ENCODE peak calls at places on chromosomes 4 and X, in eight cellular contexts. F is A549, J is endothelial cell of umbilical vein, P is HCT116, W is GM12878, I is H1, E is K562, D is HepG2. U is an unnamed sample.

GRCh38 chrX:7201481-7201880 is 53.5 kb upstream of the PUDP start:
- DNase-seq in D (no peak), P (no peak), W (no peak), J (no peak), F (no peak), I (no peak), E (no peak), U (no peak)

GRCh38 chr4:173503330-173504180 is 26.5 kb downstream of the HAND2 start:
- DNase-seq in P (no peak), W (no peak), J (no peak), D (no peak), F (no peak), I (no peak), E (no peak), U (no peak)

GRCh38 chr4:67549123-67549522 is 3.8 kb upstream of the CENPC start:
- DNase-seq in W (no peak), F (peak), P (no peak), D (peak), E (peak), I (no peak), J (peak), U (peak)

GRCh38 chrX:41116948-41117347 is 31.7 kb downstream of the USP9X start:
- DNase-seq in E (peak), I (no peak), P (no peak), J (no peak), F (no peak), W (peak), D (no peak), U (no peak)

GRCh38 chr4:57070461-57070860 is 39.7 kb downstream of the IGFBP7 start:
- DNase-seq in D (no peak), I (no peak), E (no peak), J (no peak), W (no peak), P (no peak), F (no peak), U (no peak)

GRCh38 chr4:73853718-73854473 is 800 bp downstream of the PF4V1 start:
- DNase-seq in E (no peak), P (no peak), I (no peak), F (no peak), J (no peak), D (no peak), W (no peak), U (no peak)

GRCh38 chr4:130722370-130722769 is 1626.4 kb downstream of the C4orf33 start:
- DNase-seq in P (no peak), J (no peak), D (no peak), W (no peak), I (no peak), F (peak), E (no peak), U (peak)

GRCh38 chrX:155841232-155841631 is 39.9 kb upstream of the VAMP7 start:
- DNase-seq in D (no peak), F (no peak), E (peak), J (no peak), I (no peak), W (no peak), P (no peak), U (peak)

GRCh38 chrX:24259544-24260240 is 54.2 kb downstream of the SUPT20HL2 start:
- DNase-seq in J (peak), W (no peak), E (peak), P (peak), F (peak), D (peak), I (no peak), U (peak)

GRCh38 chr4:82913305-82913704 is 12.8 kb downstream of the THAP9 start:
- DNase-seq in F (no peak), D (no peak), P (no peak), E (no peak), J (no peak), I (no peak), W (no peak), U (no peak)

GRCh38 chrX:10603612-10604011 is 16.8 kb downstream of the MID1 start:
- DNase-seq in I (no peak), E (no peak), J (no peak), W (no peak), D (no peak), F (no peak), P (no peak), U (no peak)

GRCh38 chr4:184536881-184537248 is 62.5 kb upstream of the IRF2 start:
- DNase-seq in F (no peak), P (no peak), D (no peak), W (no peak), J (no peak), I (no peak), E (peak), U (no peak)

GRCh38 chr4:154916068-154916467 is 135.0 kb downstream of the RBM46 start:
- DNase-seq in D (no peak), F (no peak), P (no peak), I (no peak), E (no peak), J (no peak), W (no peak), U (no peak)

GRCh38 chr4:67122029-67122428 is 423.3 kb downstream of the CENPC start:
- DNase-seq in D (peak), J (peak), E (peak), P (no peak), I (no peak), W (no peak), F (peak), U (peak)

GRCh38 chrX:152638443-152638904 is 779 bp downstream of the GABRQ start:
- DNase-seq in J (no peak), D (no peak), E (no peak), I (peak), F (no peak), P (no peak), W (no peak), U (no peak)

GRCh38 chr4:47203593-47203992 is 172.2 kb downstream of the GABRB1 start:
- DNase-seq in J (no peak), D (no peak), I (no peak), E (no peak), F (no peak), W (no peak), P (no peak), U (no peak)

GRCh38 chrX:112642349-112642748 is 37.4 kb downstream of the LHFPL1 start:
- DNase-seq in E (peak), W (no peak), F (peak), J (peak), P (peak), I (peak), D (peak), U (peak)

DNA sequence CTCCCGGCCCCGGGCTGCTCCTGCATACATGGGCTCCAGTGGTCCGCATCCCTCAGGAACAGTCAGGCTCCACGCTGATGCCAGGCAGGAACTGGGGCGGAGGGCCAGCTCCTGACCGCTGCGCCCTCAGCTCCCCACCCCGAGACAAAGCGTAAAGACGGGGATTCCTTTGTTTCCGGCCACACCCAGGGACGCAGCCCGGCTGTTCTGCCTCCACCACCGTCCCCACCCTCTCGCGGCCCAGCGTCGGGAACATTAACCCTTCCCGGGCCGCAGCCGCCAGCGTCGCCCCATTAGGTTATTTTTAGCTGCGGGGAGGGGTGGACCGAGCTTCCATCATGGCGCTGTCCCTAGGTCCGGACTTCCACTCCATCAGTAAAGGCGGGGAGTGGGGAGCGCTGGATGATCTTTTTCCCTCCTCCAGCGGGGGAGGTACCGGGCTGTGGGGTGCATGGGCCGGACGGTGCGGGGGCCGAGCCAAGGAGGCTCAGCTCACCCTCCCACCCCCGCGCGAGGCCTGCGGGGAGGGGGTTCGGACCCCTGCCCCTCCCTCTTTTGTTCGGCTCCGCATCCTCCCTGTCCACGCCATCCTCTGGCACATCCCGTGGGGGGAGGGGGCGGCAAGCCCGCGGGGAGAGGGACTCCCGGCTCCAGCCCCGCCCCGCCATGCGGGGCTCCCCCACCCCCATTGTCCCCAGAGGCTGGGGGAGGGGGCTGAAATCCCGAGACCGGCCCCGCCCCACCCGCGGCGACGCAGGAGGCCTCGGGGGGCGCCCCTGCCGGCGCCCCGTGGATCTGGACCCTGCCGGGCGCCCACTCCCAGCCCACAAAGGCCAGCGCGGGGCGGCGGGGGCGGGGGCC is 5.3 kb downstream of the CRMP1 start:
- DNase-seq in P (no peak), I (peak), W (no peak), F (no peak), D (no peak), J (no peak), E (no peak), U (no peak)
- TF ChIP-seq MAX in P (no peak), I (peak), W (no peak), F (no peak), D (no peak), J (no peak), E (no peak), U (no peak)

DNA sequence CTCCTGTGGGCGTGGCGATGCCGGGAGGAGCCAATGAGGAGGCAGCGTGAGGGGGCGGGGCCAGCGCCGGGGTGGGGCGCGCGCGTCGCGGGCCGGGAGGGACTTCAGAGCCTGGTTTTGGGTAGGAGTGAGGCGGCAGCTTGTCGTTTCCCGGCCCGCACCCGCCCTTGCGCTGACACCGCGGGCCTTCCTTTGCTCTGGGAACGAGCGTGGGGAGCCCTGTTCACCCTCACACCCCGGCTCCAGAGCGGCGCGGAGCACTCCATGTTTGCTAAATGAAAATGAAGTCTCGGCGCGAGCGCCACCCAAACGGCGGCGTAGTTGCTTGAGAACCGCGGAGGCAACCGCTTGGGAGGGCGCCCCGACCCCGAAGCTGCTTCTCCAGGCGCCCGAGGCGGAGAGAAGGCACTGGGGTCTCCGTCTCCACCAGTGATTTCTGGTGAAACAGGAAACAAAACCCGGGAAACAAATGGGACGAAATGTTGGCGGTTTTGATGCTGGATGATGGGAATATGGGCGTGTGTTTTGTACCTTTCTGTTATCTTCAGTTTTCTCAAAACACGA is 497 bp upstream of the GRPEL1 start:
- DNase-seq in F (no peak), I (peak), J (no peak), P (no peak), D (no peak), W (no peak), E (no peak), U (no peak)
- TF ChIP-seq POLR2A in F (peak), I (no peak), J (peak), P (peak), D (no peak), W (peak), E (peak), U (no peak)

DNA sequence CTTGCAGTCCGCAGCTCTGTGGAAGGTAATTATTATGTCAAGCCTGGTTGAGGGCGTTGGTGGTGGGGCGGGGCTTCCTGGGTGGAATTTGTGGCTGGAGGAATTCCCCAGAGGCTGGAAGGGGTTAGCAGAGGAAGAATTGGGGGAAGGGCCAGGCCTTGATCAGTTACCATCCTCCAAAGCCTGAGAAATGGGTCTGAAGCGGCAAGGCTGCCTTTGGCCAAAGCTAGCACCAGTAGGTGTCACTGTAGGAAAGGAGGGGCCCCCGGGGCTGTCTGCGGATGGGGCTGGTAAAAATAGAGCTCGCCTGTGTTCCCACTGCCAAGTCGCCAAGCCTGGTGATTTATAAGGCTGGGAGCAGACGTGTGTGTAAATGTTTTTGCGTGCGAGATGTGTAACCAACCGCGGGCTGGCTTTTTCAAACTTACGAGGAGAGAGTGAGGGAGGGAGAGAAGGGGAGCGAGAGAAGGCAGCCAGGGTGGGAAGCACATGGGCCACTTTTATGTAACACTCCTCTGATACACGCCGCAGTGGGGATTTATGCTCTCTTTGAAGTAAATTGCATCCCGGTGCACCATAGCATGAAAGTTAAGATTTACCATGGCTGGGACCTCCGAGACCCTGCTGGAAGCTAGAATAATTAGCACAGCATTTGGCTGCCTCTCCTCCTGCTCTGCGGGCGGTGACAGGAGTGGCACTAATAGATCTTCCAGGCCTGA is 366.9 kb downstream of the BCOR start:
- DNase-seq in D (peak), J (peak), W (no peak), E (peak), F (peak), I (peak), P (no peak), U (peak)
- TF ChIP-seq MAX in D (no peak), J (no peak), W (no peak), E (no peak), F (peak), I (peak), P (no peak), U (no peak)

GRCh38 chrX:49041683-49042529 is 1.3 kb downstream of the TFE3 start:
- DNase-seq in J (peak), I (no peak), E (peak), D (no peak), W (no peak), P (no peak), F (peak), U (peak)
- TF ChIP-seq POLR2A in J (no peak), I (no peak), E (peak), D (no peak), W (no peak), P (no peak), F (no peak), U (no peak)

GRCh38 chrX:154804957-154805695 is at the start of gene MPP1:
- DNase-seq in W (peak), F (peak), D (no peak), P (peak), J (peak), E (peak), I (peak), U (peak)

GRCh38 chrX:154805696-154806091 is 409 bp upstream of the MPP1 start:
- DNase-seq in E (no peak), I (no peak), W (no peak), P (no peak), J (no peak), F (no peak), D (no peak), U (no peak)

GRCh38 chrX:154806837-154807501 is 1.7 kb upstream of the MPP1 start:
- DNase-seq in P (no peak), W (no peak), J (no peak), E (no peak), I (no peak), F (no peak), D (no peak), U (no peak)

GRCh38 chrX:154802838-154803410 is 2.4 kb downstream of the MPP1 start:
- DNase-seq in F (no peak), J (no peak), D (no peak), W (no peak), P (no peak), I (no peak), E (peak), U (no peak)

GRCh38 chrX:154804564-154804956 is 725 bp downstream of the MPP1 start:
- DNase-seq in D (no peak), F (no peak), W (no peak), J (no peak), E (no peak), I (no peak), P (no peak), U (no peak)
- TF ChIP-seq MAX in D (no peak), F (no peak), W (no peak), J (no peak), E (no peak), I (no peak), P (no peak), U (no peak)

DNA sequence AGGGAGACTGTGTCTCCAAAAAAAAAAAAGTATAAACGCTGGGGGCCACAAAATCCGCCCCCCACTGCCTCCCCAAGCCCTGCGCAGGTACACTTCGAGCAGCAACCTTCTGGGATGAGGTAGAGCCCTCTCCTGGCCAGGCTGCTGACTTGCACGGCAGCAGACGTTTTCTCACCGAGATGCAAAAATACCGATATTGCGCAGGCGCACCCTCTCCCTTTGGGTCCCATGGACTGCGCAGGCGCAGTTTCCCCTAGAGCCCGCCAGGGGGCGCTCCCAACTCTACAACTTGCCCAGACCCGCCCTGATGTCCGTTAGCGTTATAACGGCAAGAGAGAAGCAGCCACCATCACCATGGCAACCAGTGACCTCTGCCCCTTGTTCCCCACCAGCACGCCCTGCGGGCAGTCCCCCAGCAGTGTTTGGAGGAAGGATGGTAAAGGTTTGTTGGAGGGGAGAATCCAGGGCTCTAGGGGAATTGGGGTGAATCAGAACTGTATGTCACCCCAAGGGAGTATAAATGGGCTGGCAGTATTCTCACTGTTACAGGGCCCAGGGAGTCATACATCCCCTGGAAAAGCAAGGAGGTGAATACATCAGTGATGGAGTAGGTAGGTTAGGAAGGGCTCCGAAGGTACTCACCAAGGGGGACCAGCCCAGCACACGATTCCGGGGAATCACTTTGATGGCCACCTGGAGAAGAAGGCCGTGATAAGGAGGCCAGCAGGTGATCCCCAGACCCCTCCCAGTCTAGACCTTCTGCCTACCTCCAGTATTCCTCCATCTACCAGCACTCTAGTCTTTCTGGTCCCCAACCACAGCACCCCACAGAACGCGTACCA is 1.5 kb downstream of the PIM2 start:
- DNase-seq in J (peak), I (peak), E (peak), D (peak), P (peak), W (peak), F (peak), U (peak)
- TF ChIP-seq POLR2A in J (no peak), I (no peak), E (no peak), D (no peak), P (no peak), W (peak), F (no peak), U (no peak)

DNA sequence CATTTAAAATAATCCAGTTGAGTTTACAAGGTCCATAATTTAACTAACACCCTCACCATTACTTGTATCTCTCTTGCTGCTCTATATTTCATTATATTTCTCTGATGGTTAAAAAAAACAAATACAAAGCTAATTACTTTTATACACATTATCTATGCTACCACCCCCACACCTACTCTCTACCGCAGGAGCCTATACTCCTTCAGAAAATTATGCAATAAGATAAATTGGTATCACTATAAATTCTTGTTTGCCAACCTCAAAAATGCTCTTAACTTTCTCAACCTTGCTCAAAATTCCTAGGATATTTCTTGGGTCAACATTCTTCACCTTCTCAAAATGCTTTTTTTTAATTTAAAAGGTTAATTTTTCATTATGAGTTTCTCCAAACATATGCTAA is 282.7 kb downstream of the KCTD8 start:
- DNase-seq in E (no peak), W (no peak), F (no peak), J (no peak), P (no peak), I (no peak), D (no peak), U (no peak)
- TF ChIP-seq MAX in E (no peak), W (no peak), F (no peak), J (no peak), P (no peak), I (no peak), D (no peak), U (no peak)

DNA sequence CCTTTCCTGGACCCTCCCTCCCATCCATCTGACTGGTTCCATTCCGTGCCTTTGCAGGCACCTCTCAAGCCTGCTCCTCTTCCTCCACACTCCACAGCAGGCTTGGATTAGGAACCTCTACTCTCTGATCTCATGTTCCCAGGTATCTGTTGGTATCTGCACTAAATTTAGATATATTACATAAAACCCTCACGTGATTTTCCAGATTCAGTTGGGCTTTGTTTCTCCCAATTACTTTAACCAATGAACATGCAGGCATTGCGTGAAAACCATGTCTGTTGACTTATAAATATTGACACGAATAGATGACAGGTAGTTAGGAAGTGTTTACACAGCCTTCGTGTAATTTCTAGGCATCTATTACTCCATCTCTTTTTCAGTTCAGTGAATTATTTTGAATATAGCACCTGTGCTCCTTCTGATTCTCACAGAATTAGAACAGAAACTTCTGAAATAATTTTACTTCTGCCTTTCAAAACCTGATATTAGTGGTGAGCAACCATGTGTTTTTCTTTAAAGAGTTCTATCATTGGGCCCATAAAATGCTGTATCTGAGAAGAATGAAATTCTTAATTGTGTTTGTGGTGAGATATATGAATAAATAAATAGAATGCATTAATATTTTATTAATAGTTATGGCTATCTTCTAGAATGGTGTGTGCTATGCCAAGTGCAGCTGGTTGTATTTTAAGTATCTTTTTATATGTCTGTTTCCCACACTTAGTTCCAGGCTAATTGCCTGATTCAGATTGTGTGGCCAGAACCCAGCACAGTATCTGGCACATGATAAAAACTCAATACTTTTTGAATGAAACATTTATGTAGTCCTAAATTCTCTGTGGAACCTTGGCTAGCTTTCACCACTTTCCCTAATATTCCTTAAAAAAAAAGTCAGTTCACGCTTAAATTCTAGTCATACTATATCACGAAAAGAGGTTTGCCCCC is 304.8 kb downstream of the QDPR start:
- DNase-seq in P (no peak), I (no peak), F (no peak), W (no peak), D (no peak), J (no peak), E (no peak), U (no peak)
- TF ChIP-seq POLR2A in P (no peak), I (no peak), F (no peak), W (no peak), D (no peak), J (no peak), E (no peak), U (no peak)